ENCODE peak calls at places on chromosomes 6 and 20, in seven cellular contexts. Z is mammary epithelial cell, P is spleen, Q is heart left ventricle, K is cardiac muscle cell, V is OCI-LY7, S is transverse colon. U is an unnamed sample.
A peak's percentile ranks its signal among the peaks of the same experiment; 100 is the strongest.

GRCh38 chr6:157550114-157550989 is 169.4 kb downstream of the ZDHHC14 start:
- DNase-seq in Z (no peak), S (no peak), K (no peak), P (no peak), V (no peak), Q (no peak), U (peak; percentile 80)

GRCh38 chr6:157791461-157791860 is 31.6 kb upstream of the SNX9 start:
- DNase-seq in Q (no peak), V (no peak), P (no peak), S (no peak), K (no peak), Z (no peak), U (no peak)

GRCh38 chr20:8399963-8400362 is 267.9 kb downstream of the PLCB1 start:
- DNase-seq in Q (no peak), Z (no peak), P (no peak), S (no peak), K (no peak), V (peak; percentile 93), U (peak; percentile 84)

GRCh38 chr6:19805146-19805515 is 32.0 kb upstream of the ID4 start:
- DNase-seq in Z (no peak), S (no peak), V (no peak), P (no peak), Q (no peak), K (no peak), U (no peak)

GRCh38 chr6:156652231-156652750 is 124.9 kb upstream of the ARID1B start:
- DNase-seq in K (no peak), Z (no peak), P (no peak), Q (no peak), S (no peak), V (no peak), U (peak; percentile 50)

GRCh38 chr6:111445786-111446395 is 37.1 kb downstream of the REV3L start:
- DNase-seq in S (no peak), Z (no peak), Q (no peak), K (peak; percentile 17), V (no peak), P (no peak), U (no peak)

GRCh38 chr6:114648847-114649246 is 306.0 kb upstream of the HS3ST5 start:
- DNase-seq in Z (no peak), Q (no peak), V (no peak), K (no peak), P (no peak), S (no peak), U (no peak)

GRCh38 chr6:117919775-117920492 is 12.9 kb downstream of the SLC35F1 start:
- DNase-seq in P (peak; percentile 75), K (no peak), S (no peak), Q (peak; percentile 21), V (no peak), Z (no peak), U (no peak)

GRCh38 chr20:13447385-13448180 is 191.1 kb downstream of the TASP1 start:
- DNase-seq in Z (no peak), K (no peak), V (no peak), Q (no peak), P (no peak), S (no peak), U (no peak)

GRCh38 chr6:155314773-155315515 is 660 bp upstream of the TFB1M start:
- DNase-seq in Z (peak; percentile 84), Q (peak; percentile 40), K (peak; percentile 92), S (peak; percentile 63), V (peak; percentile 88), P (no peak), U (peak; percentile 93)

GRCh38 chr6:33073431-33073871 is at the start of gene HLA-DPA1:
- DNase-seq in P (peak; percentile 81), S (peak; percentile 64), K (peak; percentile 44), V (peak; percentile 90), Q (peak; percentile 70), Z (peak; percentile 24), U (peak; percentile 93)

GRCh38 chr6:33071579-33071978 is 1.9 kb downstream of the HLA-DPA1 start:
- DNase-seq in S (no peak), V (no peak), P (no peak), K (no peak), Z (no peak), Q (no peak), U (no peak)

GRCh38 chr6:33075208-33075567 is 602 bp upstream of the HLA-DPB1 start:
- DNase-seq in K (no peak), S (no peak), V (peak; percentile 34), Q (no peak), P (no peak), Z (no peak), U (peak; percentile 18)

GRCh38 chr6:33070909-33071308 is 2.5 kb downstream of the HLA-DPA1 start:
- DNase-seq in S (no peak), K (no peak), V (no peak), Z (no peak), Q (no peak), P (no peak), U (no peak)

GRCh38 chr6:33072508-33073100 is 845 bp downstream of the HLA-DPA1 start:
- DNase-seq in Z (no peak), K (no peak), Q (no peak), P (no peak), S (no peak), V (peak; percentile 42), U (no peak)
- H3K4me3 ChIP-seq in Z (no peak overlapping the region), K (no peak overlapping the region), Q (peak overlapping the region; percentile 52), P (peak overlapping the region; percentile 54), S (peak overlapping the region; percentile 40), V (peak overlapping the region; percentile 80), U (peak overlapping the region; percentile 89)

DNA sequence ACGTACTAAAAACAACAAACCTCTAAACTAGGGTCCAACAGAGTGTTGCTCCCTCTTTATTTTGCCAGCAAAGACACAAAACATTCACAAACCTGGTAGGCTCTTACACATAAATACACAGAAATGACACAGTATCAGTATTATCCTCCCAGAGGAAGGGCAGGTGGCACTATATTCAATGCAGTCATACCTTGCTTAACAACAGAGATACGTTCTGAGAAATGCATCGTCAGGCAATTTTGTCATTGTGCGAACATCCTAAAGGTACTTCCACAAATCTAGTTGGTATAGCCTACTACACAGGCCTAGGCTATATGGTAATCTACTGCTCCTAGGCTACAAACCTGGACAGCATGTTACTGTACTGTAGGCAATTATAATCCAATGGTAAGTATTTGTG is 9.6 kb downstream of the ZBTB2 start:
- DNase-seq in V (no peak), S (no peak), Z (no peak), K (no peak), P (no peak), Q (no peak), U (no peak)
- TF ChIP-seq CTCF in V (no peak), S (no peak), Z (no peak), K (no peak), P (no peak), Q (no peak), U (no peak)

GRCh38 chr6:208973-209372 is 83.3 kb upstream of the DUSP22 start:
- DNase-seq in S (no peak), K (no peak), Z (no peak), Q (no peak), P (no peak), V (no peak), U (no peak)

GRCh38 chr6:209432-210103 is 82.7 kb upstream of the DUSP22 start:
- DNase-seq in V (no peak), Q (no peak), S (no peak), Z (no peak), K (no peak), P (no peak), U (peak; percentile 91)

GRCh38 chr6:208379-208778 is 83.9 kb upstream of the DUSP22 start:
- DNase-seq in S (no peak), K (no peak), Z (no peak), V (no peak), Q (no peak), P (no peak), U (no peak)

GRCh38 chr6:210778-211177 is 81.5 kb upstream of the DUSP22 start:
- DNase-seq in Q (no peak), Z (no peak), V (no peak), K (no peak), S (no peak), P (no peak), U (no peak)

GRCh38 chr6:210104-210456 is 82.2 kb upstream of the DUSP22 start:
- DNase-seq in V (no peak), K (no peak), P (no peak), Z (no peak), Q (no peak), S (no peak), U (no peak)
- H3K4me3 ChIP-seq in V (no peak overlapping the region), K (no peak overlapping the region), P (peak overlapping the region; percentile 27), Z (no peak overlapping the region), Q (no peak overlapping the region), S (no peak overlapping the region), U (peak overlapping the region; percentile 53)

GRCh38 chr6:131784561-131784960 is 23.3 kb upstream of the ENPP1 start:
- DNase-seq in V (no peak), Q (no peak), Z (no peak), P (no peak), K (no peak), S (no peak), U (no peak)

GRCh38 chr6:131787955-131788712 is 19.7 kb upstream of the ENPP1 start:
- DNase-seq in V (no peak), Z (no peak), Q (no peak), P (no peak), S (no peak), K (no peak), U (no peak)

GRCh38 chr6:131789219-131789618 is 18.6 kb upstream of the ENPP1 start:
- DNase-seq in S (no peak), K (no peak), Q (no peak), Z (no peak), V (no peak), P (no peak), U (no peak)

GRCh38 chr6:131782764-131783163 is 25.1 kb upstream of the ENPP1 start:
- DNase-seq in S (peak; percentile 26), K (no peak), Z (no peak), P (no peak), V (no peak), Q (no peak), U (no peak)

GRCh38 chr6:131787079-131787478 is 20.7 kb upstream of the ENPP1 start:
- DNase-seq in V (no peak), Q (no peak), Z (no peak), K (no peak), P (no peak), S (no peak), U (no peak)
- TF ChIP-seq CTCF in V (no peak), Q (no peak), Z (no peak), K (no peak), P (no peak), S (no peak), U (no peak)

GRCh38 chr20:64039293-64040160 is 3.5 kb downstream of the C20orf204 start:
- DNase-seq in V (no peak), S (no peak), K (no peak), Z (no peak), Q (peak; percentile 16), P (no peak), U (no peak)
- H3K4me3 ChIP-seq in V (peak overlapping the region; percentile 63), S (peak overlapping the region; percentile 53), K (peak overlapping the region; percentile 25), Z (peak overlapping the region; percentile 4), Q (peak overlapping the region; percentile 58), P (peak overlapping the region; percentile 69), U (peak overlapping the region; percentile 70)